ENCODE peak calls at places on chromosomes 2 and 18, in five cellular contexts. One of them, this sample, is unnamed.

GRCh38 chr2:158557752-158558151 is 101.0 kb downstream of the PKP4 start:
- DNase-seq in endodermal cell: no peak
- DNase-seq in stimulated activated CD8-positive, alpha-beta memory T cell treated with anti-CD3 and anti-CD28 coated beads, Interleukin-15, amount 100 ng/mL, for 1 hour: no peak
- DNase-seq in stomach: no peak
- DNase-seq in kidney: no peak
- DNase-seq in this sample: no peak

GRCh38 chr18:80154293-80154692 is 45.2 kb downstream of the ADNP2 start:
- DNase-seq in endodermal cell: peak
- DNase-seq in stimulated activated CD8-positive, alpha-beta memory T cell treated with anti-CD3 and anti-CD28 coated beads, Interleukin-15, amount 100 ng/mL, for 1 hour: no peak
- DNase-seq in stomach: no peak
- DNase-seq in kidney: no peak
- DNase-seq in this sample: no peak

GRCh38 chr2:217325251-217325650 is 465.4 kb upstream of the TNP1 start:
- DNase-seq in endodermal cell: no peak
- DNase-seq in stimulated activated CD8-positive, alpha-beta memory T cell treated with anti-CD3 and anti-CD28 coated beads, Interleukin-15, amount 100 ng/mL, for 1 hour: no peak
- DNase-seq in stomach: no peak
- DNase-seq in kidney: no peak
- DNase-seq in this sample: no peak

GRCh38 chr2:69309336-69310048 is 77.5 kb downstream of the GFPT1 start:
- DNase-seq in endodermal cell: peak
- DNase-seq in stimulated activated CD8-positive, alpha-beta memory T cell treated with anti-CD3 and anti-CD28 coated beads, Interleukin-15, amount 100 ng/mL, for 1 hour: no peak
- DNase-seq in stomach: no peak
- DNase-seq in kidney: no peak
- DNase-seq in this sample: no peak

GRCh38 chr2:128384956-128385355 is 66.3 kb upstream of the HS6ST1 start:
- DNase-seq in endodermal cell: no peak
- DNase-seq in stimulated activated CD8-positive, alpha-beta memory T cell treated with anti-CD3 and anti-CD28 coated beads, Interleukin-15, amount 100 ng/mL, for 1 hour: no peak
- DNase-seq in stomach: peak
- DNase-seq in kidney: no peak
- DNase-seq in this sample: peak

GRCh38 chr2:121888189-121888557 is 132.7 kb downstream of the TSN start:
- DNase-seq in endodermal cell: peak
- DNase-seq in stimulated activated CD8-positive, alpha-beta memory T cell treated with anti-CD3 and anti-CD28 coated beads, Interleukin-15, amount 100 ng/mL, for 1 hour: no peak
- DNase-seq in stomach: no peak
- DNase-seq in kidney: no peak
- DNase-seq in this sample: no peak

GRCh38 chr2:106638043-106638442 is 150.9 kb downstream of the CD8B2 start:
- DNase-seq in endodermal cell: no peak
- DNase-seq in stimulated activated CD8-positive, alpha-beta memory T cell treated with anti-CD3 and anti-CD28 coated beads, Interleukin-15, amount 100 ng/mL, for 1 hour: no peak
- DNase-seq in stomach: no peak
- DNase-seq in kidney: no peak
- DNase-seq in this sample: no peak

GRCh38 chr2:108607706-108608301 is 73.5 kb downstream of the LIMS1 start:
- DNase-seq in endodermal cell: peak
- DNase-seq in stimulated activated CD8-positive, alpha-beta memory T cell treated with anti-CD3 and anti-CD28 coated beads, Interleukin-15, amount 100 ng/mL, for 1 hour: no peak
- DNase-seq in stomach: peak
- DNase-seq in kidney: no peak
- DNase-seq in this sample: no peak

GRCh38 chr18:23816740-23817139 is 127.5 kb downstream of the LAMA3 start:
- DNase-seq in endodermal cell: no peak
- DNase-seq in stimulated activated CD8-positive, alpha-beta memory T cell treated with anti-CD3 and anti-CD28 coated beads, Interleukin-15, amount 100 ng/mL, for 1 hour: no peak
- DNase-seq in stomach: no peak
- DNase-seq in kidney: no peak
- DNase-seq in this sample: no peak

GRCh38 chr2:59076079-59076619 is 835.0 kb upstream of the FANCL start:
- DNase-seq in endodermal cell: no peak
- DNase-seq in stimulated activated CD8-positive, alpha-beta memory T cell treated with anti-CD3 and anti-CD28 coated beads, Interleukin-15, amount 100 ng/mL, for 1 hour: no peak
- DNase-seq in stomach: no peak
- DNase-seq in kidney: no peak
- DNase-seq in this sample: no peak

GRCh38 chr2:191318037-191318728 is 73.0 kb downstream of the MYO1B start:
- DNase-seq in endodermal cell: no peak
- DNase-seq in stimulated activated CD8-positive, alpha-beta memory T cell treated with anti-CD3 and anti-CD28 coated beads, Interleukin-15, amount 100 ng/mL, for 1 hour: no peak
- DNase-seq in stomach: no peak
- DNase-seq in kidney: no peak
- DNase-seq in this sample: no peak

GRCh38 chr18:70454705-70455322 is 166.0 kb downstream of the SOCS6 start:
- DNase-seq in endodermal cell: no peak
- DNase-seq in stimulated activated CD8-positive, alpha-beta memory T cell treated with anti-CD3 and anti-CD28 coated beads, Interleukin-15, amount 100 ng/mL, for 1 hour: no peak
- DNase-seq in stomach: no peak
- DNase-seq in kidney: no peak
- DNase-seq in this sample: no peak

GRCh38 chr2:86632672-86633071 is 9.0 kb upstream of the RNF103 start:
- DNase-seq in endodermal cell: no peak
- DNase-seq in stimulated activated CD8-positive, alpha-beta memory T cell treated with anti-CD3 and anti-CD28 coated beads, Interleukin-15, amount 100 ng/mL, for 1 hour: no peak
- DNase-seq in stomach: no peak
- DNase-seq in kidney: no peak
- DNase-seq in this sample: no peak

GRCh38 chr2:236889791-236890704 is 195.6 kb upstream of the COPS8 start:
- DNase-seq in endodermal cell: no peak
- DNase-seq in stimulated activated CD8-positive, alpha-beta memory T cell treated with anti-CD3 and anti-CD28 coated beads, Interleukin-15, amount 100 ng/mL, for 1 hour: no peak
- DNase-seq in stomach: no peak
- DNase-seq in kidney: no peak
- DNase-seq in this sample: no peak

GRCh38 chr2:46335404-46335965 is 38.3 kb downstream of the EPAS1 start:
- DNase-seq in endodermal cell: peak
- DNase-seq in stimulated activated CD8-positive, alpha-beta memory T cell treated with anti-CD3 and anti-CD28 coated beads, Interleukin-15, amount 100 ng/mL, for 1 hour: no peak
- DNase-seq in stomach: no peak
- DNase-seq in kidney: no peak
- DNase-seq in this sample: no peak

GRCh38 chr2:188810591-188810990 is 163.6 kb upstream of the COL3A1 start:
- DNase-seq in endodermal cell: no peak
- DNase-seq in stimulated activated CD8-positive, alpha-beta memory T cell treated with anti-CD3 and anti-CD28 coated beads, Interleukin-15, amount 100 ng/mL, for 1 hour: no peak
- DNase-seq in stomach: no peak
- DNase-seq in kidney: no peak
- DNase-seq in this sample: no peak

GRCh38 chr18:2083691-2084090 is 487.6 kb downstream of the METTL4 start:
- DNase-seq in endodermal cell: peak
- DNase-seq in stimulated activated CD8-positive, alpha-beta memory T cell treated with anti-CD3 and anti-CD28 coated beads, Interleukin-15, amount 100 ng/mL, for 1 hour: no peak
- DNase-seq in stomach: no peak
- DNase-seq in kidney: no peak
- DNase-seq in this sample: no peak

GRCh38 chr2:235268535-235268934 is 225.3 kb upstream of the AGAP1 start:
- DNase-seq in endodermal cell: no peak
- DNase-seq in stimulated activated CD8-positive, alpha-beta memory T cell treated with anti-CD3 and anti-CD28 coated beads, Interleukin-15, amount 100 ng/mL, for 1 hour: no peak
- DNase-seq in stomach: no peak
- DNase-seq in kidney: no peak
- DNase-seq in this sample: no peak

GRCh38 chr2:12556762-12557161 is 160.0 kb upstream of the TRIB2 start:
- DNase-seq in endodermal cell: no peak
- DNase-seq in stimulated activated CD8-positive, alpha-beta memory T cell treated with anti-CD3 and anti-CD28 coated beads, Interleukin-15, amount 100 ng/mL, for 1 hour: no peak
- DNase-seq in stomach: no peak
- DNase-seq in kidney: no peak
- DNase-seq in this sample: no peak

GRCh38 chr2:177641321-177641720 is 248.7 kb downstream of the AGPS start:
- DNase-seq in endodermal cell: no peak
- DNase-seq in stimulated activated CD8-positive, alpha-beta memory T cell treated with anti-CD3 and anti-CD28 coated beads, Interleukin-15, amount 100 ng/mL, for 1 hour: no peak
- DNase-seq in stomach: no peak
- DNase-seq in kidney: no peak
- DNase-seq in this sample: no peak

This sample was measured in RWPE2.